ENCODE peak calls at places on chromosomes 16 and 17, in six cellular contexts. D is T-helper 22 cell; E is stimulated activated CD4-positive, alpha-beta T cell treated with anti-CD3 and anti-CD28 coated beads, Interleukin-2, amount 100 ng/mL, for 48 hours; U is psoas muscle; F is natural killer cell; O is effector CD4-positive, alpha-beta T cell. I is an unnamed sample.

GRCh38 chr17:69524854-69525253 is 110.4 kb downstream of the MAP2K6 start:
- DNase-seq in D (no peak), E (no peak), U (no peak), F (no peak), O (no peak), I (no peak)

GRCh38 chr16:65790768-65791167 is 575.7 kb upstream of the CDH5 start:
- DNase-seq in D (no peak), E (no peak), U (no peak), F (no peak), O (no peak), I (no peak)

GRCh38 chr16:58096249-58096648 is 32.9 kb downstream of the CFAP20 start:
- DNase-seq in D (no peak), E (no peak), U (no peak), F (no peak), O (no peak), I (no peak)

GRCh38 chr17:4161560-4162221 is 18.7 kb downstream of the CYB5D2 start:
- DNase-seq in D (no peak), E (no peak), U (no peak), F (no peak), O (no peak), I (no peak)

GRCh38 chr16:28497861-28498599 is 3.6 kb downstream of the APOBR start:
- DNase-seq in D (no peak), E (no peak), U (no peak), F (no peak), O (no peak), I (no peak)

GRCh38 chr17:73232587-73233373 is 28.9 kb downstream of the CPSF4L start:
- DNase-seq in D (no peak), E (no peak), U (no peak), F (no peak), O (peak; percentile 5), I (no peak)

GRCh38 chr16:11639925-11640899 is 28.0 kb upstream of the SNN start:
- DNase-seq in D (no peak), E (no peak), U (peak; percentile 86), F (peak; percentile 28), O (no peak), I (no peak)

GRCh38 chr16:87325480-87325879 is 8.3 kb upstream of the C16orf95 start:
- DNase-seq in D (no peak), E (no peak), U (no peak), F (no peak), O (no peak), I (no peak)

GRCh38 chr17:79628861-79629547 is 18.2 kb upstream of the RBFOX3 start:
- DNase-seq in D (no peak), E (no peak), U (no peak), F (peak; percentile 4), O (no peak), I (no peak)

GRCh38 chr17:28394717-28395116 is 11.3 kb downstream of the SLC46A1 start:
- DNase-seq in D (no peak), E (no peak), U (no peak), F (no peak), O (no peak), I (no peak)